ENCODE peak calls at places on chromosomes 11 and 22, in nine cellular contexts. Q is NT2/D1, X is GM12878, B is IMR-90, O is HepG2, C is H9, I is astrocyte, U is neural progenitor cell, R is adipocyte. Z is an unnamed sample. For H3K4me1, the result is how much of the 10 kb centered on the place peaks cover.

GRCh38 chr11:120343429-120343828 is 7.2 kb downstream of the ARHGEF12 start:
- DNase-seq in R (no peak), I (no peak), B (no peak), U (no peak), O (no peak), X (peak), Q (no peak), C (no peak), Z (peak)

GRCh38 chr22:40401532-40401931 is 31.1 kb downstream of the SGSM3 start:
- DNase-seq in O (no peak), X (no peak), I (no peak), R (no peak), C (no peak), U (no peak), B (no peak), Q (no peak), Z (no peak)

GRCh38 chr22:36368359-36368983 is 19.3 kb downstream of the MYH9 start:
- DNase-seq in B (peak), X (no peak), Q (peak), R (peak), O (peak), U (peak), I (peak), C (peak), Z (no peak)

GRCh38 chr11:121111053-121111724 is 10.1 kb downstream of the TECTA start:
- DNase-seq in U (no peak), B (no peak), X (no peak), I (no peak), R (no peak), O (no peak), C (no peak), Q (no peak), Z (no peak)

GRCh38 chr11:31106963-31107576 is 262.5 kb downstream of the DCDC1 start:
- DNase-seq in Q (peak), B (peak), I (peak), U (peak), O (peak), X (no peak), C (peak), R (peak), Z (peak)

GRCh38 chr11:3929232-3929631 is 73.8 kb downstream of the STIM1 start:
- DNase-seq in R (no peak), C (no peak), O (no peak), I (peak), B (peak), X (no peak), U (no peak), Q (no peak), Z (no peak)

GRCh38 chr11:71332046-71332445 is 79.7 kb upstream of the SHANK2 start:
- DNase-seq in X (no peak), B (no peak), I (no peak), Q (no peak), C (no peak), U (no peak), R (no peak), O (no peak), Z (no peak)

GRCh38 chr11:72204865-72205264 is 11.7 kb upstream of the FOLR2 start:
- DNase-seq in U (no peak), I (no peak), O (no peak), R (no peak), B (no peak), C (no peak), Q (no peak), X (no peak), Z (no peak)

GRCh38 chr22:41976070-41976901 is 7.0 kb downstream of the SEPTIN3 start:
- DNase-seq in X (no peak), R (peak), O (no peak), U (peak), C (no peak), I (no peak), Q (no peak), B (no peak), Z (peak)

GRCh38 chr11:11706022-11706421 is 84.2 kb upstream of the GALNT18 start:
- DNase-seq in X (no peak), O (no peak), Q (no peak), I (no peak), R (no peak), B (no peak), U (no peak), C (peak), Z (no peak)

GRCh38 chr11:10287766-10288165 is 6.3 kb downstream of the SBF2 start:
- DNase-seq in X (no peak), O (no peak), C (no peak), B (no peak), I (no peak), R (no peak), Q (no peak), U (no peak), Z (no peak)

GRCh38 chr11:33980896-33981295 is 70.6 kb upstream of the CAPRIN1 start:
- DNase-seq in C (no peak), U (no peak), X (no peak), O (no peak), I (no peak), R (no peak), Q (no peak), B (no peak), Z (no peak)

GRCh38 chr11:27431808-27432207 is 40.8 kb downstream of the LGR4 start:
- DNase-seq in I (no peak), U (no peak), Q (no peak), C (no peak), R (no peak), B (no peak), O (no peak), X (no peak), Z (no peak)

GRCh38 chr22:27827586-27828213 is 26.1 kb upstream of the MN1 start:
- DNase-seq in X (no peak), C (no peak), R (no peak), B (no peak), O (no peak), I (no peak), U (no peak), Q (no peak), Z (no peak)

GRCh38 chr11:125370561-125371389 is 125.3 kb downstream of the FEZ1 start:
- DNase-seq in R (no peak), X (no peak), U (peak), I (no peak), C (no peak), B (no peak), O (no peak), Q (no peak), Z (no peak)

GRCh38 chr22:46076651-46077339 is 73.5 kb upstream of the PPARA start:
- DNase-seq in U (no peak), R (peak), I (peak), O (no peak), X (no peak), Q (no peak), B (peak), C (no peak), Z (no peak)

GRCh38 chr22:31969789-31970489 is 25.6 kb downstream of the YWHAH start:
- DNase-seq in X (no peak), O (peak), Q (peak), C (peak), U (peak), B (peak), I (peak), R (peak), Z (peak)

GRCh38 chr11:36296925-36297604 is 977 bp downstream of the PRR5L start:
- DNase-seq in R (peak), C (no peak), B (peak), O (no peak), X (no peak), U (no peak), Q (no peak), I (peak), Z (no peak)

GRCh38 chr22:32327596-32328171 is 30.0 kb upstream of the RFPL3 start:
- DNase-seq in O (no peak), X (no peak), B (no peak), C (no peak), U (no peak), Q (no peak), R (no peak), I (no peak), Z (no peak)

GRCh38 chr11:25981998-25982397 is 349.9 kb upstream of the ANO3 start:
- DNase-seq in C (no peak), R (peak), O (peak), U (peak), Q (peak), I (peak), B (peak), X (peak), Z (peak)

GRCh38 chr11:58928691-58929090 is 10.6 kb upstream of the GLYATL1 start:
- DNase-seq in Q (no peak), O (no peak), R (no peak), X (no peak), U (no peak), B (no peak), I (no peak), C (no peak), Z (no peak)

GRCh38 chr22:23534201-23534850 is 45.8 kb downstream of the IGLL1 start:
- DNase-seq in O (no peak), B (no peak), R (no peak), C (peak), X (no peak), Q (no peak), I (no peak), U (no peak), Z (no peak)
- H3K9ac ChIP-seq in O (no peak), B (no peak), R (no peak), C (no peak), X (no peak), Q (peak), I (no peak), U (no peak), Z (no peak)

GRCh38 chr11:68370211-68371111 is 58.1 kb downstream of the LRP5 start:
- DNase-seq in U (no peak), I (no peak), C (no peak), X (peak), O (no peak), B (no peak), Q (no peak), R (no peak), Z (peak)
- H3K4me1 ChIP-seq in U (under half), I (under half), C (under half), X (under half), O (under half), B (under half), Q (under half), R (half or more), Z (under half)

GRCh38 chr22:19181786-19182471 is 3.4 kb upstream of the SLC25A1 start:
- DNase-seq in R (no peak), X (no peak), O (no peak), U (no peak), C (no peak), Q (no peak), I (no peak), B (no peak), Z (no peak)
- H3K9ac ChIP-seq in R (no peak), X (no peak), O (no peak), U (no peak), C (no peak), Q (no peak), I (no peak), B (no peak), Z (no peak)

GRCh38 chr22:21945453-21946261 is 7.0 kb downstream of the PPM1F start:
- DNase-seq in C (no peak), U (no peak), Q (no peak), I (no peak), O (no peak), X (no peak), R (no peak), B (no peak), Z (no peak)
- H3K4me1 ChIP-seq in C (under half), U (under half), Q (under half), I (under half), O (under half), X (under half), R (under half), B (under half), Z (under half)

Z was measured in MM.1S.